ENCODE peak calls at places on chromosomes 4 and X, in seven cellular contexts. Q, R, H, P, T, C and Z are unnamed samples.

GRCh38 chr4:40918330-40918729 is 168.6 kb downstream of the NSUN7 start:
- DNase-seq in Q (peak), R (no peak), H (no peak), P (no peak), T (no peak), C (no peak), Z (no peak)

GRCh38 chr4:111506706-111507105 is 638.5 kb upstream of the FAM241A start:
- DNase-seq in Q (peak), R (no peak), H (no peak), P (no peak), T (no peak), C (no peak), Z (no peak)

GRCh38 chr4:104099141-104099540 is 379.4 kb upstream of the TACR3 start:
- DNase-seq in Q (no peak), R (no peak), H (no peak), P (no peak), T (no peak), C (no peak), Z (no peak)

GRCh38 chr4:185395255-185395955 is at the start of gene LRP2BP:
- DNase-seq in Q (no peak), R (no peak), H (no peak), P (no peak), T (peak), C (peak), Z (no peak)

GRCh38 chrX:123851010-123851409 is 8.8 kb upstream of the XIAP start:
- DNase-seq in Q (no peak), R (no peak), H (no peak), P (no peak), T (no peak), C (no peak), Z (no peak)

GRCh38 chrX:17788439-17788838 is 51.1 kb downstream of the SCML1 start:
- DNase-seq in Q (peak), R (peak), H (no peak), P (peak), T (peak), C (peak), Z (peak)

GRCh38 chrX:109952985-109953905 is 49.7 kb upstream of the TMEM164 start:
- DNase-seq in Q (no peak), R (no peak), H (no peak), P (no peak), T (no peak), C (no peak), Z (no peak)

GRCh38 chr4:165714650-165715049 is 158.4 kb upstream of the TLL1 start:
- DNase-seq in Q (no peak), R (no peak), H (no peak), P (no peak), T (no peak), C (no peak), Z (no peak)

GRCh38 chr4:159398236-159398638 is 295.4 kb downstream of the RAPGEF2 start:
- DNase-seq in Q (peak), R (no peak), H (no peak), P (no peak), T (no peak), C (no peak), Z (no peak)

GRCh38 chr4:128225148-128225547 is 62.5 kb downstream of the PGRMC2 start:
- DNase-seq in Q (peak), R (no peak), H (peak), P (no peak), T (no peak), C (no peak), Z (no peak)

GRCh38 chr4:111066447-111066846 is 443.6 kb upstream of the PITX2 start:
- DNase-seq in Q (no peak), R (no peak), H (no peak), P (no peak), T (no peak), C (no peak), Z (no peak)

GRCh38 chr4:85913925-85914694 is 439.2 kb downstream of the ARHGAP24 start:
- DNase-seq in Q (no peak), R (no peak), H (no peak), P (no peak), T (no peak), C (no peak), Z (no peak)

GRCh38 chr4:176319237-176319703 is 496 bp upstream of the SPCS3 start:
- DNase-seq in Q (no peak), R (no peak), H (no peak), P (no peak), T (no peak), C (no peak), Z (no peak)

GRCh38 chr4:125315571-125316390 is 1.0 kb downstream of the FAT4 start:
- DNase-seq in Q (peak), R (no peak), H (peak), P (no peak), T (no peak), C (peak), Z (no peak)

GRCh38 chr4:140096483-140096861 is 57.5 kb downstream of the MAML3 start:
- DNase-seq in Q (no peak), R (no peak), H (no peak), P (no peak), T (no peak), C (no peak), Z (no peak)